ENCODE peak calls at places on chromosomes 12 and 14, in eight cellular contexts. S, M, R, H, E, F, L and A are unnamed samples.

GRCh38 chr12:125586441-125586840 is 521.2 kb downstream of the AACS start:
- DNase-seq in M (no peak), E (no peak), F (no peak), R (no peak), L (no peak), H (no peak), S (no peak), A (no peak)

GRCh38 chr14:103594265-103594664 is 31.5 kb downstream of the COA8 start:
- DNase-seq in R (no peak), E (peak; percentile 34), H (no peak), S (peak; percentile 26), L (no peak), M (no peak), F (no peak), A (no peak)

GRCh38 chr14:91113829-91114078 is at the start of gene DGLUCY:
- DNase-seq in H (peak; percentile 33), E (no peak), F (peak; percentile 80), S (no peak), R (peak; percentile 87), M (no peak), L (no peak), A (no peak)

GRCh38 chr14:51248041-51248987 is 8.3 kb downstream of the TMX1 start:
- DNase-seq in S (no peak), L (no peak), R (peak; percentile 37), E (no peak), M (no peak), H (no peak), F (no peak), A (no peak)

GRCh38 chr12:101045486-101046474 is 164.3 kb downstream of the SLC5A8 start:
- DNase-seq in E (peak; percentile 21), S (no peak), H (no peak), F (no peak), M (no peak), R (no peak), L (no peak), A (no peak)

GRCh38 chr12:2877959-2878732 is 1.1 kb downstream of the RHNO1 start:
- DNase-seq in L (no peak), R (peak; percentile 54), H (no peak), F (no peak), S (no peak), E (peak; percentile 15), M (no peak), A (no peak)

GRCh38 chr12:132416121-132416673 is 73.8 kb upstream of the FBRSL1 start:
- DNase-seq in M (no peak), F (no peak), L (no peak), H (no peak), S (no peak), E (no peak), R (no peak), A (no peak)

GRCh38 chr12:105409881-105410471 is 79.5 kb downstream of the C12orf75 start:
- DNase-seq in R (no peak), L (no peak), E (no peak), H (no peak), F (peak; percentile 62), S (peak; percentile 48), M (no peak), A (peak; percentile 33)

GRCh38 chr12:54430471-54431075 is 11.5 kb upstream of the ITGA5 start:
- DNase-seq in S (no peak), F (no peak), L (no peak), R (no peak), H (no peak), M (no peak), E (no peak), A (no peak)

GRCh38 chr12:570237-570925 is 92.9 kb downstream of the NINJ2 start:
- DNase-seq in L (no peak), H (no peak), M (no peak), F (peak; percentile 78), S (peak; percentile 59), R (no peak), E (peak; percentile 78), A (no peak)

GRCh38 chr12:110114596-110114995 is 9.6 kb upstream of the IFT81 start:
- DNase-seq in S (no peak), H (no peak), M (no peak), E (no peak), L (no peak), R (no peak), F (no peak), A (no peak)

GRCh38 chr14:46840971-46841729 is 189.6 kb upstream of the RPL10L start:
- DNase-seq in E (peak; percentile 2), M (no peak), F (no peak), H (no peak), L (no peak), R (no peak), S (no peak), A (no peak)

GRCh38 chr12:1355396-1355795 is 239.0 kb downstream of the FBXL14 start:
- DNase-seq in E (no peak), M (no peak), R (no peak), H (no peak), F (no peak), L (no peak), S (no peak), A (no peak)

GRCh38 chr14:32808574-32809098 is 130.0 kb upstream of the NPAS3 start:
- DNase-seq in S (no peak), F (no peak), E (no peak), M (no peak), H (no peak), L (no peak), R (no peak), A (no peak)

GRCh38 chr14:52801014-52801708 is 9.8 kb upstream of the GNPNAT1 start:
- DNase-seq in F (no peak), H (no peak), E (peak; percentile 68), S (no peak), R (no peak), M (no peak), L (no peak), A (peak; percentile 37)

GRCh38 chr14:103833711-103834110 is 13.7 kb downstream of the PPP1R13B start:
- DNase-seq in E (no peak), M (no peak), F (no peak), S (no peak), H (no peak), L (no peak), R (no peak), A (no peak)

GRCh38 chr12:49292729-49293055 is 2.3 kb upstream of the PRPH start:
- DNase-seq in E (no peak), H (no peak), L (no peak), S (no peak), M (no peak), R (no peak), F (no peak), A (no peak)

GRCh38 chr14:29712586-29712985 is 215.1 kb downstream of the PRKD1 start:
- DNase-seq in F (no peak), R (no peak), S (no peak), M (no peak), H (no peak), L (no peak), E (no peak), A (no peak)

GRCh38 chr12:109160433-109160832 is 44.0 kb downstream of the ACACB start:
- DNase-seq in H (no peak), F (no peak), M (no peak), E (no peak), S (no peak), L (no peak), R (no peak), A (no peak)

GRCh38 chr14:71526388-71526787 is 405.8 kb upstream of the RGS6 start:
- DNase-seq in H (no peak), E (no peak), F (no peak), S (no peak), M (no peak), L (no peak), R (no peak), A (no peak)

GRCh38 chr14:44700184-44700583 is 193.1 kb upstream of the FSCB start:
- DNase-seq in L (no peak), F (no peak), S (no peak), H (no peak), E (no peak), M (no peak), R (no peak), A (no peak)

GRCh38 chr12:64621257-64621942 is 11.1 kb downstream of the RASSF3 start:
- DNase-seq in S (no peak), M (no peak), F (no peak), R (peak; percentile 91), E (no peak), H (no peak), L (no peak), A (peak; percentile 18)

GRCh38 chr12:132583736-132584135 is 26.6 kb downstream of the LRCOL1 start:
- DNase-seq in R (no peak), S (no peak), E (no peak), H (no peak), L (no peak), F (no peak), M (no peak), A (no peak)

GRCh38 chr14:23056257-23056955 is 914 bp downstream of the CDH24 start:
- DNase-seq in E (peak; percentile 72), R (peak; percentile 81), M (peak; percentile 60), F (peak; percentile 57), L (peak; percentile 32), S (peak; percentile 31), H (peak; percentile 48), A (no peak)

GRCh38 chr12:19227880-19228210 is 98.3 kb downstream of the PLEKHA5 start:
- DNase-seq in M (no peak), H (no peak), R (no peak), L (no peak), S (no peak), E (no peak), F (no peak), A (no peak)

GRCh38 chr12:22282283-22282682 is 52.2 kb downstream of the ST8SIA1 start:
- DNase-seq in F (no peak), M (no peak), E (peak; percentile 94), S (no peak), L (no peak), H (no peak), R (no peak), A (no peak)

GRCh38 chr12:12107678-12108077 is 36.9 kb downstream of the BCL2L14 start:
- DNase-seq in M (no peak), S (no peak), R (no peak), E (no peak), F (no peak), L (no peak), H (no peak), A (no peak)

GRCh38 chr12:127820846-127821245 is 446.1 kb upstream of the TMEM132C start:
- DNase-seq in F (no peak), E (no peak), R (no peak), L (no peak), S (no peak), M (no peak), H (no peak), A (no peak)

GRCh38 chr12:31089072-31089471 is 15.4 kb downstream of the DDX11 start:
- DNase-seq in M (no peak), L (no peak), F (no peak), E (no peak), R (no peak), S (no peak), H (no peak), A (no peak)

GRCh38 chr12:116276433-116277216 is 868 bp downstream of the MED13L start:
- DNase-seq in S (peak; percentile 72), M (peak; percentile 50), H (peak; percentile 67), F (peak; percentile 71), E (no peak), L (no peak), R (peak; percentile 61), A (peak; percentile 42)

GRCh38 chr14:64764641-64765520 is 60.7 kb downstream of the PLEKHG3 start:
- DNase-seq in H (peak; percentile 51), E (no peak), R (peak; percentile 56), F (peak; percentile 69), M (peak; percentile 47), S (peak; percentile 72), L (peak; percentile 43), A (peak; percentile 69)

GRCh38 chr12:116539905-116540482 is 19.2 kb upstream of the MAP1LC3B2 start:
- DNase-seq in E (peak; percentile 53), H (no peak), L (no peak), M (no peak), F (no peak), S (peak; percentile 56), R (no peak), A (no peak)

GRCh38 chr12:11762723-11763326 is 113.4 kb downstream of the ETV6 start:
- DNase-seq in L (no peak), S (no peak), H (no peak), F (no peak), M (no peak), E (no peak), R (peak; percentile 47), A (no peak)